ENCODE peak calls at places on chromosomes 3 and 15, in four cellular contexts. One of them, this sample, is unnamed.

GRCh38 chr3:32045091-32045964 is 61.1 kb upstream of the GPD1L start:
- DNase-seq in tibial nerve: no peak
- DNase-seq in progenitor cell of endocrine pancreas: peak
- DNase-seq in pancreas: peak
- DNase-seq in this sample: no peak

GRCh38 chr3:63333815-63334214 is 55.7 kb downstream of the SYNPR start:
- DNase-seq in progenitor cell of endocrine pancreas: no peak
- DNase-seq in pancreas: no peak
- DNase-seq in tibial nerve: no peak
- DNase-seq in this sample: no peak

GRCh38 chr3:8110966-8111798 is 390.4 kb upstream of the LMCD1 start:
- DNase-seq in progenitor cell of endocrine pancreas: peak
- DNase-seq in pancreas: peak
- DNase-seq in tibial nerve: peak
- DNase-seq in this sample: no peak

GRCh38 chr15:70096215-70096974 is 1.3 kb downstream of the TLE3 start:
- DNase-seq in progenitor cell of endocrine pancreas: no peak
- DNase-seq in pancreas: peak
- DNase-seq in tibial nerve: peak
- DNase-seq in this sample: no peak

GRCh38 chr3:177231237-177231636 is 34.0 kb upstream of the TBL1XR1 start:
- DNase-seq in pancreas: no peak
- DNase-seq in tibial nerve: no peak
- DNase-seq in progenitor cell of endocrine pancreas: no peak
- DNase-seq in this sample: no peak

GRCh38 chr3:105187340-105187739 is 179.4 kb upstream of the ALCAM start:
- DNase-seq in tibial nerve: no peak
- DNase-seq in pancreas: no peak
- DNase-seq in progenitor cell of endocrine pancreas: no peak
- DNase-seq in this sample: no peak

GRCh38 chr3:16461463-16462245 is 51.8 kb downstream of the RFTN1 start:
- DNase-seq in pancreas: no peak
- DNase-seq in tibial nerve: no peak
- DNase-seq in progenitor cell of endocrine pancreas: no peak
- DNase-seq in this sample: no peak

GRCh38 chr3:10928396-10928960 is 64.1 kb upstream of the SLC6A1 start:
- DNase-seq in progenitor cell of endocrine pancreas: no peak
- DNase-seq in pancreas: no peak
- DNase-seq in tibial nerve: no peak
- DNase-seq in this sample: no peak

GRCh38 chr15:66899555-66900350 is 165.6 kb upstream of the SMAD3 start:
- DNase-seq in pancreas: no peak
- DNase-seq in progenitor cell of endocrine pancreas: no peak
- DNase-seq in tibial nerve: no peak
- DNase-seq in this sample: no peak

GRCh38 chr15:83365370-83365938 is 81.0 kb upstream of the BNC1 start:
- DNase-seq in pancreas: no peak
- DNase-seq in tibial nerve: no peak
- DNase-seq in progenitor cell of endocrine pancreas: no peak
- DNase-seq in this sample: no peak

GRCh38 chr15:63057454-63058335 is 15.1 kb downstream of the TPM1 start:
- DNase-seq in progenitor cell of endocrine pancreas: no peak
- DNase-seq in pancreas: no peak
- DNase-seq in tibial nerve: no peak
- DNase-seq in this sample: no peak

GRCh38 chr3:33989229-33989628 is 190.8 kb downstream of the PDCD6IP start:
- DNase-seq in progenitor cell of endocrine pancreas: no peak
- DNase-seq in pancreas: no peak
- DNase-seq in tibial nerve: no peak
- DNase-seq in this sample: no peak

GRCh38 chr3:194138732-194139084 is 2.8 kb downstream of the HES1 start:
- DNase-seq in pancreas: no peak
- DNase-seq in tibial nerve: no peak
- DNase-seq in progenitor cell of endocrine pancreas: no peak
- DNase-seq in this sample: no peak

GRCh38 chr3:194136519-194137313 is 768 bp downstream of the HES1 start:
- DNase-seq in pancreas: peak
- DNase-seq in tibial nerve: peak
- DNase-seq in progenitor cell of endocrine pancreas: no peak
- DNase-seq in this sample: no peak

GRCh38 chr3:194139085-194139976 is 3.4 kb downstream of the HES1 start:
- DNase-seq in progenitor cell of endocrine pancreas: no peak
- DNase-seq in tibial nerve: no peak
- DNase-seq in pancreas: peak
- DNase-seq in this sample: no peak

GRCh38 chr3:194137314-194138097 is 1.6 kb downstream of the HES1 start:
- DNase-seq in progenitor cell of endocrine pancreas: peak
- DNase-seq in pancreas: peak
- DNase-seq in tibial nerve: peak
- DNase-seq in this sample: peak

DNA sequence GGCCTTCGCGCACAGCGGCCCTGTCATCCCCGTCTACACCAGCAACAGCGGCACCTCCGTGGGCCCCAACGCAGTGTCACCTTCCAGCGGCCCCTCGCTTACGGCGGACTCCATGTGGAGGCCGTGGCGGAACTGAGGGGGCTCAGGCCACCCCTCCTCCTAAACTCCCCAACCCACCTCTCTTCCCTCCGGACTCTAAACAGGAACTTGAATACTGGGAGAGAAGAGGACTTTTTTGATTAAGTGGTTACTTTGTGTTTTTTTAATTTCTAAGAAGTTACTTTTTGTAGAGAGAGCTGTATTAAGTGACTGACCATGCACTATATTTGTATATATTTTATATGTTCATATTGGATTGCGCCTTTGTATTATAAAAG is 2.1 kb downstream of the HES1 start:
- DNase-seq in progenitor cell of endocrine pancreas: no peak
- DNase-seq in tibial nerve: no peak
- DNase-seq in pancreas: no peak
- DNase-seq in this sample: no peak
- TF ChIP-seq CTCF in progenitor cell of endocrine pancreas: no peak
- TF ChIP-seq CTCF in tibial nerve: no peak
- TF ChIP-seq CTCF in pancreas: no peak
- TF ChIP-seq CTCF in this sample: no peak

DNA sequence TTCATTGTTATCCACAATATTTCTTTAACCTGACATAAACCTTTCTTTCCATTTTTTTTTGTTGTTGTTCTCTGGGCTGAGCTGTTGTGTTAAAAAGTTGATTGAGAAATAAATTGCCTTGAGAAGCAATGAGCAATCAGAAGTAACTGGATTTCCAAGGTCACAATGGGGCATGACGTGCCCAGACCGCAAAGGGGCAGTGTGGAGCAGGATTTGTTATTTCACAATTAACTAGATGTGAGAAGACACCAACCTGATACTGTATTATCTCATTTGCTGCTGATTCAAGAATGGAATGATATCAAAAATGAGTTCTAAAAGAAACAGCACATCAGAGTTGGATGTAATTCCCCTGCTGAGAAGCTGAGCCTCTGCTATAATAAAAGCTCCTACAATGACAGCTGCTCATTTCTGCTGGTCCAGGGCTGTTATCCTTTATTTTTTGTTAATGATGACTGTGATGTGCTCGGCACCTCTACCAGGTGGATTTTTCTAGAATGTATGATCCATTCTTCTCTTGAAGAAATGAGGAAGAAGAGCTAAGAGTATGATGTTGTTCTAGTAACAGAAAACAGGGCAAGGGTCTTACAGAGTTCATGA is 28.1 kb downstream of the CPNE4 start:
- DNase-seq in progenitor cell of endocrine pancreas: no peak
- DNase-seq in tibial nerve: no peak
- DNase-seq in pancreas: peak
- DNase-seq in this sample: no peak
- TF ChIP-seq CTCF in progenitor cell of endocrine pancreas: peak
- TF ChIP-seq CTCF in tibial nerve: peak
- TF ChIP-seq CTCF in pancreas: peak
- TF ChIP-seq CTCF in this sample: peak

DNA sequence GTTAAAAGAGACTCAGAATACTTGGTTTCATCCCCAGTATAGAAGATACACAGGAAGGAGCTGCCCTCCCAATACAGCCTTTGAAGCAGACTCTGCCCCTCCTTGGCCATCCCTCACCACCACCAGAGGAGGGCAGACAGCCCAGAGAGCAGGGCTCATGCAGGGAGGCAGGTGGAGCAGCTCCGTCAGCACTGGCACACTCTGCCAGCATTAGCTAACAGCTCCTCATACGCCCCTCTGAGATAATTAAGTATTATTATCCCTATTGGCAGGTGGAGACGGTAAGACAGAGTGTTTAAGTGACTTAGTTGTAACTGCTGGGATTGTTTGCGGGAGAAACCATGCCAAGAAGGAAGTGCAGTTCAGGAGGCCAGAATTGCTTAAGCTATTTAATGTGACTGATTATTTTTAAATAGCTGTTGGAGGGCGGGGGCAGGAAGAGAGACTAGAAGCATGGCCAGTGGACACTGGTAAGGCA is 434.0 kb downstream of the EPHB1 start:
- DNase-seq in tibial nerve: no peak
- DNase-seq in progenitor cell of endocrine pancreas: no peak
- DNase-seq in pancreas: no peak
- DNase-seq in this sample: no peak
- TF ChIP-seq CTCF in tibial nerve: no peak
- TF ChIP-seq CTCF in progenitor cell of endocrine pancreas: peak
- TF ChIP-seq CTCF in pancreas: no peak
- TF ChIP-seq CTCF in this sample: peak

GRCh38 chr3:58200121-58200709 is 10.6 kb downstream of the DNASE1L3 start:
- DNase-seq in progenitor cell of endocrine pancreas: no peak
- DNase-seq in pancreas: no peak
- DNase-seq in tibial nerve: no peak
- DNase-seq in this sample: no peak

GRCh38 chr3:58198804-58199203 is 12.0 kb downstream of the DNASE1L3 start:
- DNase-seq in tibial nerve: no peak
- DNase-seq in pancreas: no peak
- DNase-seq in progenitor cell of endocrine pancreas: no peak
- DNase-seq in this sample: no peak

GRCh38 chr3:58197588-58197987 is 13.2 kb downstream of the DNASE1L3 start:
- DNase-seq in pancreas: no peak
- DNase-seq in progenitor cell of endocrine pancreas: no peak
- DNase-seq in tibial nerve: no peak
- DNase-seq in this sample: no peak

GRCh38 chr3:58200846-58201355 is 9.9 kb downstream of the DNASE1L3 start:
- DNase-seq in progenitor cell of endocrine pancreas: no peak
- DNase-seq in tibial nerve: no peak
- DNase-seq in pancreas: no peak
- DNase-seq in this sample: no peak

GRCh38 chr3:58198362-58198761 is 12.4 kb downstream of the DNASE1L3 start:
- DNase-seq in tibial nerve: no peak
- DNase-seq in progenitor cell of endocrine pancreas: no peak
- DNase-seq in pancreas: no peak
- DNase-seq in this sample: no peak
- TF ChIP-seq CTCF in tibial nerve: no peak
- TF ChIP-seq CTCF in progenitor cell of endocrine pancreas: no peak
- TF ChIP-seq CTCF in pancreas: no peak
- TF ChIP-seq CTCF in this sample: no peak

GRCh38 chr3:130276203-130276803 is 69.2 kb upstream of the COL6A5 start:
- DNase-seq in progenitor cell of endocrine pancreas: no peak
- DNase-seq in pancreas: no peak
- DNase-seq in tibial nerve: no peak
- DNase-seq in this sample: peak
- TF ChIP-seq CTCF in progenitor cell of endocrine pancreas: peak
- TF ChIP-seq CTCF in pancreas: peak
- TF ChIP-seq CTCF in tibial nerve: peak
- TF ChIP-seq CTCF in this sample: peak

DNA sequence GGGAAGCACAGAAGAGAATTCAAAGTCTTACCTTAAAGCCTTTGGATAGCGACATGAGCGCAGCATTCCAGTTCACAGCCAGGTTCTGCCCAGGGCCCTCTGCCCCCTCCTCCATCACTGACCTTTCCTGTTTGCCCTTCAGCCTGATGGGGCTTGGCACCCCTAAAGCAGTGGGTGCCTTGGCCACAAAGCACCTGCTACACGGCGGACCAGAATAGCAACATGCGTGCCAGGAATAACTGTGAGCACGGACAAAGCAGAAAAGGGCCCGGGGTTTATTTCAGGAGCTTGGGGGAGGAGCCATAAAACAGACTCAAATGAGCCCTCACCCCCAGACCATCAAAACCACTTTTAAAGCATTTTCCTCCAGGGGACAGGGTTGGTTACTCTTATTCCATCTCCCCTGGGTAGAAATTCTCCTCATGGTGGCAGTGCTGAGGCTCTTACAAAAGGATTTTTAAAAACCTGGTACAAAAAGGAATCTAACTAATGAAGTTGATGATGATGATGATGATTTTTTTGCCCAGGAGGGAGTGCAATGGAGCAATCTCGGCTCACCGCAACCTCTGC is 135.4 kb downstream of the KLF13 start:
- DNase-seq in tibial nerve: no peak
- DNase-seq in pancreas: no peak
- DNase-seq in progenitor cell of endocrine pancreas: no peak
- DNase-seq in this sample: no peak
- TF ChIP-seq CTCF in tibial nerve: no peak
- TF ChIP-seq CTCF in pancreas: no peak
- TF ChIP-seq CTCF in progenitor cell of endocrine pancreas: no peak
- TF ChIP-seq CTCF in this sample: no peak

GRCh38 chr3:188303823-188304222 is 149.9 kb downstream of the LPP start:
- DNase-seq in pancreas: no peak
- DNase-seq in progenitor cell of endocrine pancreas: no peak
- DNase-seq in tibial nerve: no peak
- DNase-seq in this sample: no peak
- TF ChIP-seq CTCF in pancreas: no peak
- TF ChIP-seq CTCF in progenitor cell of endocrine pancreas: no peak
- TF ChIP-seq CTCF in tibial nerve: no peak
- TF ChIP-seq CTCF in this sample: no peak